ENCODE peak calls at places on chromosomes 3 and 15, in nine cellular contexts. P is mucosa of descending colon; B is activated CD8-positive, alpha-beta T cell treated with anti-CD3 and anti-CD28 coated beads for 36 hours; V is dermis microvascular lymphatic vessel endothelial cell; C is nephron progenitor cell; U is activated gamma-delta T cell; X is A549; R is T-helper 17 cell; Y is breast epithelium. E is an unnamed sample.

GRCh38 chr15:83305696-83306291 is 21.3 kb upstream of the BNC1 start:
- DNase-seq in P (no peak), B (no peak), V (no peak), C (peak; percentile 59), U (no peak), X (no peak), R (no peak), Y (peak; percentile 35), E (no peak)

GRCh38 chr3:187136936-187137335 is 2.4 kb downstream of the RPL39L start:
- DNase-seq in P (no peak), B (no peak), V (no peak), C (no peak), U (no peak), X (no peak), R (no peak), Y (no peak), E (no peak)

GRCh38 chr3:189368384-189368783 is 196.6 kb downstream of the TPRG1 start:
- DNase-seq in P (no peak), B (no peak), V (no peak), C (no peak), U (no peak), X (no peak), R (no peak), Y (no peak), E (no peak)

GRCh38 chr3:128550113-128550440 is 57.1 kb upstream of the GATA2 start:
- DNase-seq in P (no peak), B (no peak), V (no peak), C (no peak), U (no peak), X (no peak), R (no peak), Y (no peak), E (no peak)

GRCh38 chr15:83011271-83012037 is at the start of gene C15orf40:
- DNase-seq in P (peak; percentile 92), B (peak; percentile 88), V (peak; percentile 60), C (peak; percentile 85), U (peak; percentile 82), X (peak; percentile 94), R (peak; percentile 81), Y (peak; percentile 76), E (peak; percentile 94)

GRCh38 chr3:23984934-23985333 is 39.8 kb downstream of the NR1D2 start:
- DNase-seq in P (no peak), B (no peak), V (no peak), C (no peak), U (no peak), X (no peak), R (no peak), Y (no peak), E (no peak)

GRCh38 chr3:75737831-75738493 is 47.4 kb downstream of the ZNF717 start:
- DNase-seq in P (no peak), B (no peak), V (no peak), C (no peak), U (no peak), X (no peak), R (no peak), Y (no peak), E (no peak)

GRCh38 chr3:107662109-107662477 is 139.3 kb downstream of the BBX start:
- DNase-seq in P (no peak), B (no peak), V (peak; percentile 75), C (no peak), U (no peak), X (no peak), R (no peak), Y (peak; percentile 18), E (no peak)

GRCh38 chr15:89096664-89097063 is 8.4 kb downstream of the ABHD2 start:
- DNase-seq in P (no peak), B (no peak), V (no peak), C (no peak), U (no peak), X (no peak), R (no peak), Y (no peak), E (no peak)

GRCh38 chr3:184260571-184261269 is 633 bp downstream of the CAMK2N2 start:
- DNase-seq in P (no peak), B (peak; percentile 13), V (no peak), C (no peak), U (no peak), X (no peak), R (no peak), Y (no peak), E (no peak)

GRCh38 chr15:68789921-68790575 is 30.6 kb downstream of the ANP32A start:
- DNase-seq in P (no peak), B (no peak), V (no peak), C (peak; percentile 37), U (no peak), X (no peak), R (no peak), Y (no peak), E (no peak)